ENCODE peak calls at places on chromosomes 12 and 14, in seven cellular contexts. One of them, this sample, is unnamed.
A peak's percentile ranks its signal among the peaks of the same experiment; 100 is the strongest.

GRCh38 chr12:123363743-123364531 is 710 bp downstream of the SBNO1 start:
- DNase-seq in K562: peak; percentile 32
- DNase-seq in vagina: peak; percentile 88
- DNase-seq in Panc1: no peak
- DNase-seq in OCI-LY7: peak; percentile 52
- DNase-seq in thoracic aorta: no peak
- DNase-seq in adrenal gland: peak; percentile 30
- DNase-seq in this sample: peak; percentile 49

GRCh38 chr12:98698603-98699463 is 53.7 kb downstream of the APAF1 start:
- DNase-seq in K562: peak; percentile 30
- DNase-seq in vagina: no peak
- DNase-seq in Panc1: peak; percentile 38
- DNase-seq in OCI-LY7: peak; percentile 68
- DNase-seq in thoracic aorta: no peak
- DNase-seq in adrenal gland: peak; percentile 84
- DNase-seq in this sample: peak; percentile 74

GRCh38 chr14:59919582-59920377 is at the start of gene LRRC9:
- DNase-seq in K562: peak; percentile 17
- DNase-seq in vagina: no peak
- DNase-seq in Panc1: no peak
- DNase-seq in OCI-LY7: peak; percentile 5
- DNase-seq in thoracic aorta: no peak
- DNase-seq in adrenal gland: peak; percentile 22
- DNase-seq in this sample: no peak

GRCh38 chr12:46369095-46369473 is 3.5 kb downstream of the SLC38A2 start:
- DNase-seq in K562: no peak
- DNase-seq in vagina: no peak
- DNase-seq in Panc1: no peak
- DNase-seq in OCI-LY7: no peak
- DNase-seq in thoracic aorta: no peak
- DNase-seq in adrenal gland: no peak
- DNase-seq in this sample: no peak

GRCh38 chr14:32307881-32308582 is 21.1 kb upstream of the AKAP6 start:
- DNase-seq in K562: no peak
- DNase-seq in vagina: no peak
- DNase-seq in Panc1: no peak
- DNase-seq in OCI-LY7: no peak
- DNase-seq in thoracic aorta: no peak
- DNase-seq in adrenal gland: no peak
- DNase-seq in this sample: peak; percentile 18

GRCh38 chr14:106201376-106201775 is 675.0 kb downstream of the TMEM121 start:
- DNase-seq in K562: no peak
- DNase-seq in vagina: no peak
- DNase-seq in Panc1: no peak
- DNase-seq in OCI-LY7: no peak
- DNase-seq in thoracic aorta: no peak
- DNase-seq in adrenal gland: no peak
- DNase-seq in this sample: no peak

GRCh38 chr12:96989916-96990315 is 82.9 kb downstream of the NEDD1 start:
- DNase-seq in K562: peak; percentile 30
- DNase-seq in vagina: no peak
- DNase-seq in Panc1: no peak
- DNase-seq in OCI-LY7: peak; percentile 74
- DNase-seq in thoracic aorta: no peak
- DNase-seq in adrenal gland: peak; percentile 10
- DNase-seq in this sample: peak; percentile 42

GRCh38 chr12:18794000-18794399 is 56.1 kb downstream of the CAPZA3 start:
- DNase-seq in K562: no peak
- DNase-seq in vagina: no peak
- DNase-seq in Panc1: no peak
- DNase-seq in OCI-LY7: no peak
- DNase-seq in thoracic aorta: no peak
- DNase-seq in adrenal gland: no peak
- DNase-seq in this sample: no peak

GRCh38 chr12:27971606-27972005 is 927 bp downstream of the PTHLH start:
- DNase-seq in K562: no peak
- DNase-seq in vagina: no peak
- DNase-seq in Panc1: no peak
- DNase-seq in OCI-LY7: no peak
- DNase-seq in thoracic aorta: no peak
- DNase-seq in adrenal gland: no peak
- DNase-seq in this sample: no peak

GRCh38 chr12:78403136-78403535 is 461.4 kb upstream of the SYT1 start:
- DNase-seq in K562: no peak
- DNase-seq in vagina: no peak
- DNase-seq in Panc1: no peak
- DNase-seq in OCI-LY7: no peak
- DNase-seq in thoracic aorta: no peak
- DNase-seq in adrenal gland: no peak
- DNase-seq in this sample: no peak

GRCh38 chr14:24440606-24441399 is 1.8 kb downstream of the SDR39U1 start:
- DNase-seq in K562: no peak
- DNase-seq in vagina: no peak
- DNase-seq in Panc1: no peak
- DNase-seq in OCI-LY7: no peak
- DNase-seq in thoracic aorta: no peak
- DNase-seq in adrenal gland: no peak
- DNase-seq in this sample: no peak

GRCh38 chr14:24139272-24139934 is 2.0 kb downstream of the EMC9 start:
- DNase-seq in K562: no peak
- DNase-seq in vagina: no peak
- DNase-seq in Panc1: no peak
- DNase-seq in OCI-LY7: no peak
- DNase-seq in thoracic aorta: no peak
- DNase-seq in adrenal gland: no peak
- DNase-seq in this sample: no peak

GRCh38 chr14:43479751-43480150 is 1027.3 kb downstream of the FSCB start:
- DNase-seq in K562: no peak
- DNase-seq in vagina: no peak
- DNase-seq in Panc1: no peak
- DNase-seq in OCI-LY7: no peak
- DNase-seq in thoracic aorta: no peak
- DNase-seq in adrenal gland: no peak
- DNase-seq in this sample: no peak

GRCh38 chr14:75147423-75148071 is 20.7 kb upstream of the NEK9 start:
- DNase-seq in K562: no peak
- DNase-seq in vagina: peak; percentile 89
- DNase-seq in Panc1: no peak
- DNase-seq in OCI-LY7: no peak
- DNase-seq in thoracic aorta: no peak
- DNase-seq in adrenal gland: peak; percentile 90
- DNase-seq in this sample: peak; percentile 66

GRCh38 chr12:124784871-124785572 is 78.6 kb downstream of the SCARB1 start:
- DNase-seq in K562: no peak
- DNase-seq in vagina: no peak
- DNase-seq in Panc1: no peak
- DNase-seq in OCI-LY7: no peak
- DNase-seq in thoracic aorta: no peak
- DNase-seq in adrenal gland: no peak
- DNase-seq in this sample: no peak
- H3K9me3 ChIP-seq in K562: no peaks in the 10 kb centered on the region
- H3K9me3 ChIP-seq in vagina: no peaks in the 10 kb centered on the region
- H3K9me3 ChIP-seq in Panc1: no peaks in the 10 kb centered on the region
- H3K9me3 ChIP-seq in OCI-LY7: no peaks in the 10 kb centered on the region
- H3K9me3 ChIP-seq in thoracic aorta: no peaks in the 10 kb centered on the region
- H3K9me3 ChIP-seq in adrenal gland: no peaks in the 10 kb centered on the region
- H3K9me3 ChIP-seq in this sample: no peaks in the 10 kb centered on the region

GRCh38 chr12:34405286-34406227 is 383.3 kb downstream of the ALG10 start:
- DNase-seq in K562: peak; percentile 0
- DNase-seq in vagina: peak; percentile 81
- DNase-seq in Panc1: no peak
- DNase-seq in OCI-LY7: no peak
- DNase-seq in thoracic aorta: no peak
- DNase-seq in adrenal gland: no peak
- DNase-seq in this sample: no peak

GRCh38 chr12:34407813-34408212 is 385.5 kb downstream of the ALG10 start:
- DNase-seq in K562: no peak
- DNase-seq in vagina: no peak
- DNase-seq in Panc1: no peak
- DNase-seq in OCI-LY7: no peak
- DNase-seq in thoracic aorta: no peak
- DNase-seq in adrenal gland: no peak
- DNase-seq in this sample: no peak

GRCh38 chr12:34406996-34407300 is 384.7 kb downstream of the ALG10 start:
- DNase-seq in K562: no peak
- DNase-seq in vagina: no peak
- DNase-seq in Panc1: no peak
- DNase-seq in OCI-LY7: no peak
- DNase-seq in thoracic aorta: no peak
- DNase-seq in adrenal gland: no peak
- DNase-seq in this sample: no peak

GRCh38 chr12:34404377-34405285 is 382.3 kb downstream of the ALG10 start:
- DNase-seq in K562: peak; percentile 1
- DNase-seq in vagina: peak; percentile 74
- DNase-seq in Panc1: no peak
- DNase-seq in OCI-LY7: no peak
- DNase-seq in thoracic aorta: no peak
- DNase-seq in adrenal gland: no peak
- DNase-seq in this sample: no peak

DNA sequence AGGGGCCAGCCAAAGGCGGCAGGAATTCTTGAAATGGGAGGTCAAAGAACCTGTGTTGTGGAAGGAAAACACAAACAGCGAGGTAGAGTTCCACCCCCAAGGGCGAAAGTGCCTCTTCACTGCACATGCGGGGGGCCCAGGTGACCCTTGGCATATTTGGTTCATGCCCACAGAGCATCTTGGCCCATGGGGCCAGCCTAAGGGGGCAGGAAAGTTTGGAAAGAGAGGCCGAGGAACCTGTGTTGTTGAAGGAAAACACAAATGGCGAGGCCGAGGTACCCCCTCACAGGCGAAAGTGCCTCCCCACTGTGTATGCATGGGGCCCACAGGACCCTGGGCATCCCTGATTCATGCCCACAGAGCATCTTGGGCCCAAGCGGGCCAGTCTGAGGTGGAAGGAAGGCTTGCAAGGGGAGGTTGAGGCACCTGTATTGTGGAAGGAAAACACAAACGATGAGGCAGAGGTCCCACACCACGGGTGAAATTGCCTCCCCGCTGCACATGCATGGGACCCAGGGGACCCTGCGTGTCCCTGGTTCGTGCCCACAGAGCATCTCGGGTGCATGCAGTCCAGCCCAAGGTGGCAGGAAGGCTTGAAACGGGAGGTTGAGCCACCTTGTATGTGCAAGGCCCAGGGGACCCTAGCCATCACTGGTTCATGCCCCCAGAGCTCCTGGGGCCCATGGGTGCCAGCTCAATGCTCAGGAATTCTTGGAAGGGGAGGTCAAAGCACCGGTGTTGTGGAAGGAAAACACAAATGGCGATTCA is 384.1 kb downstream of the ALG10 start:
- DNase-seq in K562: peak; percentile 0
- DNase-seq in vagina: no peak
- DNase-seq in Panc1: no peak
- DNase-seq in OCI-LY7: no peak
- DNase-seq in thoracic aorta: peak; percentile 1
- DNase-seq in adrenal gland: no peak
- DNase-seq in this sample: no peak
- H3K9me3 ChIP-seq in K562: no peaks in the 10 kb centered on the region
- H3K9me3 ChIP-seq in vagina: peaks cover 23% of the 10 kb centered on the region
- H3K9me3 ChIP-seq in Panc1: no peaks in the 10 kb centered on the region
- H3K9me3 ChIP-seq in OCI-LY7: peaks cover 23% of the 10 kb centered on the region
- H3K9me3 ChIP-seq in thoracic aorta: peaks cover 45% of the 10 kb centered on the region
- H3K9me3 ChIP-seq in adrenal gland: peaks cover 28% of the 10 kb centered on the region
- H3K9me3 ChIP-seq in this sample: peaks cover 3% of the 10 kb centered on the region

GRCh38 chr12:113359939-113360748 is 1.8 kb downstream of the PLBD2 start:
- DNase-seq in K562: no peak
- DNase-seq in vagina: no peak
- DNase-seq in Panc1: no peak
- DNase-seq in OCI-LY7: no peak
- DNase-seq in thoracic aorta: no peak
- DNase-seq in adrenal gland: peak; percentile 89
- DNase-seq in this sample: no peak
- H3K9me3 ChIP-seq in K562: no peaks in the 10 kb centered on the region
- H3K9me3 ChIP-seq in vagina: no peaks in the 10 kb centered on the region
- H3K9me3 ChIP-seq in Panc1: no peaks in the 10 kb centered on the region
- H3K9me3 ChIP-seq in OCI-LY7: no peaks in the 10 kb centered on the region
- H3K9me3 ChIP-seq in thoracic aorta: no peaks in the 10 kb centered on the region
- H3K9me3 ChIP-seq in adrenal gland: no peaks in the 10 kb centered on the region
- H3K9me3 ChIP-seq in this sample: no peaks in the 10 kb centered on the region

GRCh38 chr12:34397591-34398365 is 375.5 kb downstream of the ALG10 start:
- DNase-seq in K562: peak; percentile 1
- DNase-seq in vagina: peak; percentile 77
- DNase-seq in Panc1: no peak
- DNase-seq in OCI-LY7: no peak
- DNase-seq in thoracic aorta: no peak
- DNase-seq in adrenal gland: no peak
- DNase-seq in this sample: no peak

GRCh38 chr12:34400423-34400881 is 378.2 kb downstream of the ALG10 start:
- DNase-seq in K562: peak; percentile 1
- DNase-seq in vagina: peak; percentile 74
- DNase-seq in Panc1: no peak
- DNase-seq in OCI-LY7: no peak
- DNase-seq in thoracic aorta: no peak
- DNase-seq in adrenal gland: no peak
- DNase-seq in this sample: no peak

GRCh38 chr12:34399631-34400422 is 377.5 kb downstream of the ALG10 start:
- DNase-seq in K562: peak; percentile 1
- DNase-seq in vagina: peak; percentile 56
- DNase-seq in Panc1: no peak
- DNase-seq in OCI-LY7: no peak
- DNase-seq in thoracic aorta: no peak
- DNase-seq in adrenal gland: no peak
- DNase-seq in this sample: no peak

GRCh38 chr12:34398366-34398705 is 376.0 kb downstream of the ALG10 start:
- DNase-seq in K562: peak; percentile 1
- DNase-seq in vagina: peak; percentile 72
- DNase-seq in Panc1: no peak
- DNase-seq in OCI-LY7: no peak
- DNase-seq in thoracic aorta: no peak
- DNase-seq in adrenal gland: no peak
- DNase-seq in this sample: no peak

DNA sequence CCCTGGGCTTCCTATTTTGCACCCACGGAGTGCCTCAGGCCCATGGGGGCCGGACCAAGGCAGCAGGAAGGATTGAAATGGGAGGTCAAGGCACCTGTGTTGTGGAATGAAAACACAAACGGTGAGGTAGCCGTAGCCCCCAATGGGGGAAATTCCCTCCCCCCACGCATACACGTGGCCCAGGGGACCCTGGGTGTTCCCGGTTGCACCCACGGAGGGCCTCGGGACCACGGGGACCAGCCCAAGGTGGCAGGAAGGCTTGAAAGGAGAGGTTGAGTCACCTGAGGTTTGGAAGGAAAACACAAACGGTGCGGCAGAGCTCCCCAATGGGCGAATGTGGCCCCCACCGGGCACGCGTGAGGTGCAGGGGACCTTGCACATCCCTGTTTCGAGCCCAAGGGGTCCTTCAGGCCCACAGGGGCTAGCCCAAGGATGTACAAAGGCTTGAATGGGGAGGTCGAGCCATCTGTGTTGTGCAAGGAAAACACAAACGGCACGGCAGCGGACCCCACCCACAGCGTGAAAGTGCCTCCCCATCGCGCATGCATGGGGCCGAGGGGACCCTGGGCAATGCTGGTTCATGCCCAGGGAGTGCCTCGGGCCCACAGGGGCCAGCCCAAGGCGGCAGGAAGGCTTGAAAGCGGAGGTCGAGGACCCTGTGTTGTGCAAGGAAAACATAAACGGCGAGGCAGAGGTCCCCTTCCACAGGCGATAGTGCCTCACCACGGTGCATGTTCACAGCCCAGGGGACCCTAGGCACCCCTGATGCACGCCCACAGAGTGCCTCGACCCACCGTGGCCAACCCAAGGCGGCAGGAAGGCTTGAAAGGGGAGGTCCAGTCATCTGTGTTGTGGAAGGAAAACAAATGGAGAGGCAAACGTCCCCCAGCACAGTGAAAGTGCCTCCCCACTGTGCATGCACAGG is 376.7 kb downstream of the ALG10 start:
- DNase-seq in K562: peak; percentile 1
- DNase-seq in vagina: peak; percentile 83
- DNase-seq in Panc1: no peak
- DNase-seq in OCI-LY7: no peak
- DNase-seq in thoracic aorta: no peak
- DNase-seq in adrenal gland: no peak
- DNase-seq in this sample: no peak
- H3K9me3 ChIP-seq in K562: no peaks in the 10 kb centered on the region
- H3K9me3 ChIP-seq in vagina: peaks cover 5% of the 10 kb centered on the region
- H3K9me3 ChIP-seq in Panc1: no peaks in the 10 kb centered on the region
- H3K9me3 ChIP-seq in OCI-LY7: no peaks in the 10 kb centered on the region
- H3K9me3 ChIP-seq in thoracic aorta: peaks cover 8% of the 10 kb centered on the region
- H3K9me3 ChIP-seq in adrenal gland: no peaks in the 10 kb centered on the region
- H3K9me3 ChIP-seq in this sample: peaks cover 3% of the 10 kb centered on the region